ENCODE peak calls at places on chromosomes 12 and 14, in six cellular contexts. F is stimulated activated CD4-positive, alpha-beta T cell treated with anti-CD3 and anti-CD28 coated beads, Interleukin-12 subunit alpha, Interleukin-12 subunit beta, amount 100 ng/mL, for 4 hours; I is IMR-90; D is pancreas; U is GM20000; C is stimulated activated naive B cell treated with anti-CD40 and anti-IgM and Interleukin-4, amounts not matched to agents 10 μg/mL and 1 μg/mL and 100 μg/mL, for 72 hours. B is an unnamed sample.

GRCh38 chr12:15212877-15213276 is 8.3 kb downstream of the RERG start:
- DNase-seq in F (no peak), D (no peak), I (no peak), C (no peak), U (no peak), B (no peak)

GRCh38 chr14:81455344-81455743 is 55.2 kb upstream of the STON2 start:
- DNase-seq in I (no peak), U (no peak), D (no peak), C (no peak), F (no peak), B (peak)

GRCh38 chr14:55547650-55548315 is 32.2 kb upstream of the KTN1 start:
- DNase-seq in I (no peak), F (no peak), U (no peak), D (no peak), C (no peak), B (no peak)

GRCh38 chr14:90903101-90903500 is 86.9 kb upstream of the TTC7B start:
- DNase-seq in I (peak), C (peak), D (no peak), U (peak), F (peak), B (peak)

GRCh38 chr12:56947633-56948535 is 9.5 kb downstream of the RDH16 start:
- DNase-seq in I (no peak), F (no peak), C (no peak), U (no peak), D (no peak), B (peak)

GRCh38 chr12:110577717-110578521 is 5.2 kb downstream of the PPTC7 start:
- DNase-seq in F (no peak), C (peak), U (peak), D (no peak), I (peak), B (peak)

GRCh38 chr12:78887008-78887407 is 22.4 kb downstream of the SYT1 start:
- DNase-seq in I (peak), F (no peak), U (no peak), C (no peak), D (no peak), B (peak)

GRCh38 chr14:77322209-77322902 is 1.5 kb downstream of the GSTZ1 start:
- DNase-seq in I (no peak), F (no peak), D (no peak), U (no peak), C (no peak), B (peak)

GRCh38 chr14:94129758-94130414 is 482 bp upstream of the IFI27L2 start:
- DNase-seq in U (peak), I (peak), F (no peak), C (no peak), D (no peak), B (peak)

GRCh38 chr14:33596211-33597080 is 354.4 kb downstream of the EGLN3 start:
- DNase-seq in F (no peak), U (no peak), D (no peak), I (no peak), C (no peak), B (no peak)

GRCh38 chr12:76155157-76155556 is 70.7 kb upstream of the NAP1L1 start:
- DNase-seq in F (no peak), C (no peak), U (no peak), D (no peak), I (no peak), B (no peak)

GRCh38 chr12:76268267-76268666 is 79.9 kb downstream of the BBS10 start:
- DNase-seq in U (no peak), D (no peak), F (no peak), I (peak), C (no peak), B (no peak)

GRCh38 chr12:124884587-124885438 is 21.1 kb upstream of the SCARB1 start:
- DNase-seq in U (no peak), I (no peak), D (peak), C (peak), F (no peak), B (no peak)

GRCh38 chr14:86652512-86652911 is 1122.6 kb downstream of the FLRT2 start:
- DNase-seq in F (no peak), U (no peak), D (no peak), C (no peak), I (peak), B (no peak)

GRCh38 chr12:49891012-49891411 is 12.7 kb downstream of the FAIM2 start:
- DNase-seq in U (no peak), C (no peak), I (no peak), F (no peak), D (no peak), B (no peak)

GRCh38 chr12:108609535-108610335 is 11.9 kb upstream of the TMEM119 start:
- DNase-seq in I (peak), C (peak), D (no peak), U (no peak), F (no peak), B (no peak)

GRCh38 chr12:101875112-101875961 is 2.0 kb upstream of the DRAM1 start:
- DNase-seq in F (no peak), I (peak), C (no peak), D (no peak), U (no peak), B (no peak)

GRCh38 chr12:17357396-17357795 is 732.6 kb downstream of the RERGL start:
- DNase-seq in U (no peak), C (no peak), F (no peak), I (no peak), D (no peak), B (no peak)

GRCh38 chr12:1375323-1375722 is 219.1 kb downstream of the FBXL14 start:
- DNase-seq in C (no peak), D (no peak), I (no peak), F (no peak), U (no peak), B (no peak)

GRCh38 chr12:69348162-69348938 is at the start of gene LYZ:
- DNase-seq in F (no peak), U (no peak), C (no peak), D (no peak), I (no peak), B (no peak)

GRCh38 chr14:61891251-61891650 is 129.0 kb downstream of the SNAPC1 start:
- DNase-seq in I (peak), F (no peak), D (no peak), C (no peak), U (no peak), B (no peak)

GRCh38 chr12:74890237-74890599 is 319.4 kb downstream of the KCNC2 start:
- DNase-seq in I (peak), F (no peak), D (no peak), U (peak), C (no peak), B (peak)

GRCh38 chr12:5856692-5857091 is 88.4 kb downstream of the ANO2 start:
- DNase-seq in F (no peak), I (no peak), C (no peak), U (no peak), D (no peak), B (no peak)

GRCh38 chr14:91216731-91217226 is 27.7 kb downstream of the GPR68 start:
- DNase-seq in U (no peak), I (no peak), D (no peak), F (no peak), C (no peak), B (no peak)

GRCh38 chr12:88166179-88166578 is 24.1 kb downstream of the TMTC3 start:
- DNase-seq in C (no peak), U (no peak), F (no peak), D (no peak), I (no peak), B (no peak)

GRCh38 chr12:106115450-106115849 is 23.3 kb downstream of the NUAK1 start:
- DNase-seq in D (no peak), C (no peak), U (no peak), I (no peak), F (no peak), B (no peak)

GRCh38 chr12:16323638-16324037 is 23.8 kb upstream of the MGST1 start:
- DNase-seq in F (no peak), D (no peak), C (no peak), I (no peak), U (no peak), B (no peak)

GRCh38 chr14:74538411-74539391 is 45.1 kb downstream of the ISCA2 start:
- DNase-seq in F (no peak), C (no peak), U (no peak), I (no peak), D (no peak), B (no peak)

GRCh38 chr12:9364224-9365176 is 156.3 kb upstream of the PZP start:
- DNase-seq in F (peak), U (peak), D (no peak), I (peak), C (peak), B (peak)

GRCh38 chr12:93894391-93895095 is 217.4 kb downstream of the CRADD start:
- DNase-seq in I (peak), U (no peak), C (no peak), D (peak), F (no peak), B (no peak)

GRCh38 chr12:52010692-52011601 is 4.2 kb downstream of the TAMALIN start:
- DNase-seq in C (no peak), I (no peak), F (no peak), D (no peak), U (no peak), B (no peak)

GRCh38 chr14:86604546-86604945 is 1074.6 kb downstream of the FLRT2 start:
- DNase-seq in U (no peak), F (no peak), D (no peak), I (peak), C (no peak), B (no peak)

GRCh38 chr12:69579029-69579428 is 6.2 kb upstream of the CCT2 start:
- DNase-seq in D (no peak), F (no peak), I (no peak), U (no peak), C (no peak), B (no peak)

GRCh38 chr12:15699886-15700285 is 89.3 kb downstream of the EPS8 start:
- DNase-seq in I (no peak), D (no peak), U (no peak), F (no peak), C (no peak), B (no peak)

GRCh38 chr14:75979071-75979571 is 2.7 kb downstream of the TGFB3 start:
- DNase-seq in D (peak), C (no peak), I (peak), F (peak), U (peak), B (no peak)

GRCh38 chr12:121582583-121583333 is 1.9 kb upstream of the KDM2B start:
- DNase-seq in C (no peak), F (no peak), I (no peak), D (no peak), U (no peak), B (no peak)